ENCODE peak calls at places on chromosomes 4 and X, in nine cellular contexts. V is midbrain, G is non-pigmented ciliary epithelial cell, L is Daoy, X is DND-41, B is psoas muscle, C is heart right ventricle, E is omental fat pad, D is GDM1. R is an unnamed sample.

GRCh38 chr4:169229571-169230028 is 41.2 kb downstream of the SH3RF1 start:
- DNase-seq in V (no peak), G (peak), L (peak), X (no peak), B (no peak), C (no peak), E (no peak), D (no peak), R (peak)

GRCh38 chr4:147899512-147899911 is 167.6 kb downstream of the ARHGAP10 start:
- DNase-seq in V (no peak), G (no peak), L (no peak), X (no peak), B (no peak), C (no peak), E (no peak), D (no peak), R (no peak)

GRCh38 chr4:3365326-3365725 is 72.5 kb downstream of the RGS12 start:
- DNase-seq in V (no peak), G (no peak), L (no peak), X (no peak), B (no peak), C (no peak), E (no peak), D (no peak), R (no peak)

GRCh38 chr4:13984996-13985780 is 357.7 kb upstream of the BOD1L1 start:
- DNase-seq in V (no peak), G (no peak), L (peak), X (no peak), B (no peak), C (no peak), E (no peak), D (no peak), R (no peak)

GRCh38 chr4:8355306-8355705 is 85.2 kb downstream of the ACOX3 start:
- DNase-seq in V (no peak), G (no peak), L (peak), X (no peak), B (no peak), C (no peak), E (no peak), D (no peak), R (no peak)

GRCh38 chr4:185669288-185669687 is 134.0 kb upstream of the PDLIM3 start:
- DNase-seq in V (no peak), G (no peak), L (no peak), X (no peak), B (no peak), C (no peak), E (no peak), D (no peak), R (no peak)

GRCh38 chr4:144645102-144645469 is 870 bp upstream of the HHIP start:
- DNase-seq in V (no peak), G (no peak), L (no peak), X (no peak), B (peak), C (peak), E (no peak), D (no peak), R (no peak)

GRCh38 chr4:1726146-1726934 is 5.0 kb downstream of the TACC3 start:
- DNase-seq in V (peak), G (no peak), L (peak), X (peak), B (peak), C (peak), E (peak), D (peak), R (peak)

GRCh38 chr4:24805036-24805435 is 9.7 kb downstream of the SOD3 start:
- DNase-seq in V (no peak), G (no peak), L (no peak), X (no peak), B (no peak), C (no peak), E (no peak), D (no peak), R (no peak)

GRCh38 chrX:23952984-23953907 is 45.4 kb downstream of the CXorf58 start:
- DNase-seq in V (peak), G (no peak), L (peak), X (peak), B (no peak), C (no peak), E (no peak), D (peak), R (no peak)

GRCh38 chrX:134520860-134521390 is 61.0 kb downstream of the HPRT1 start:
- DNase-seq in V (peak), G (no peak), L (peak), X (peak), B (no peak), C (no peak), E (no peak), D (peak), R (no peak)

GRCh38 chr4:15778742-15779231 is 659 bp downstream of the CD38 start:
- DNase-seq in V (peak), G (no peak), L (peak), X (peak), B (peak), C (peak), E (no peak), D (peak), R (no peak)

R was measured in HS-5.